ENCODE peak calls at places on chromosomes 1 and 21, in four cellular contexts. X is IMR-90, R is body of pancreas, L is A549. V is an unnamed sample. For H3K4me1, the result is how much of the 10 kb centered on the place peaks cover.

GRCh38 chr1:157247005-157247763 is 109.0 kb upstream of the ETV3 start:
- DNase-seq in R (no peak), L (no peak), X (peak), V (no peak)

GRCh38 chr21:38349111-38349746 is 92.4 kb downstream of the KCNJ15 start:
- DNase-seq in X (peak), R (no peak), L (no peak), V (no peak)

GRCh38 chr1:30106125-30106524 is 617.3 kb downstream of the MATN1 start:
- DNase-seq in L (peak), X (peak), R (peak), V (no peak)

GRCh38 chr1:26743426-26744059 is 44.2 kb upstream of the PIGV start:
- DNase-seq in R (no peak), X (no peak), L (no peak), V (no peak)

GRCh38 chr1:84181350-84182005 is 37.4 kb downstream of the PRKACB start:
- DNase-seq in X (no peak), L (no peak), R (no peak), V (no peak)

GRCh38 chr1:59041878-59042277 is 255.0 kb upstream of the FGGY start:
- DNase-seq in L (no peak), R (peak), X (peak), V (no peak)

GRCh38 chr1:17819129-17819802 is 64.1 kb downstream of the ACTL8 start:
- DNase-seq in L (no peak), R (no peak), X (no peak), V (no peak)

GRCh38 chr1:209554761-209555611 is 28.5 kb upstream of the CAMK1G start:
- DNase-seq in R (no peak), L (no peak), X (no peak), V (no peak)

GRCh38 chr1:11531314-11531870 is 52.4 kb downstream of the DISP3 start:
- DNase-seq in L (no peak), R (no peak), X (no peak), V (no peak)

GRCh38 chr1:150560011-150560438 is 10.8 kb downstream of the ADAMTSL4 start:
- DNase-seq in X (no peak), R (peak), L (peak), V (no peak)

GRCh38 chr1:3557366-3557765 is 53.9 kb downstream of the MEGF6 start:
- DNase-seq in R (no peak), X (no peak), L (no peak), V (no peak)

GRCh38 chr1:81803423-81804103 is 2.8 kb downstream of the ADGRL2 start:
- DNase-seq in R (no peak), L (peak), X (peak), V (no peak)

GRCh38 chr1:116418091-116418830 is 45.2 kb downstream of the ATP1A1 start:
- DNase-seq in R (peak), X (peak), L (peak), V (no peak)
- TF ChIP-seq POLR2A in R (peak), X (peak), L (peak), V (peak)

GRCh38 chr1:184804220-184804619 is 49.6 kb upstream of the EDEM3 start:
- DNase-seq in R (no peak), X (no peak), L (no peak), V (no peak)

GRCh38 chr1:184806296-184806721 is 51.7 kb upstream of the EDEM3 start:
- DNase-seq in X (no peak), R (peak), L (no peak), V (no peak)

GRCh38 chr1:184801503-184801902 is 46.8 kb upstream of the EDEM3 start:
- DNase-seq in R (peak), L (peak), X (peak), V (no peak)

GRCh38 chr1:184802739-184803492 is 48.3 kb upstream of the EDEM3 start:
- DNase-seq in L (no peak), X (peak), R (no peak), V (no peak)

GRCh38 chr1:184805667-184806295 is 51.1 kb upstream of the EDEM3 start:
- DNase-seq in X (peak), L (peak), R (peak), V (peak)
- H3K4me1 ChIP-seq in X (under half), L (under half), R (under half), V (under half)

GRCh38 chr21:25756190-25756932 is 21.6 kb downstream of the GABPA start:
- DNase-seq in R (no peak), X (no peak), L (no peak), V (no peak)
- H3K4me3 ChIP-seq in R (no peak), X (no peak), L (no peak), V (no peak)

GRCh38 chr1:12618661-12619395 is 818 bp upstream of the DHRS3 start:
- DNase-seq in R (peak), X (peak), L (peak), V (peak)
- TF ChIP-seq POLR2A in R (peak), X (no peak), L (peak), V (peak)